ENCODE peak calls at places on chromosomes 4 and X, in four cellular contexts. One of them, this sample, is unnamed.

GRCh38 chrX:349196-349595 is 30.6 kb upstream of the GTPBP6 start:
- DNase-seq in kidney: peak; percentile 68
- DNase-seq in cardiac muscle cell: peak; percentile 13
- DNase-seq in CD4-positive, CD25-positive, alpha-beta regulatory T cell: no peak
- DNase-seq in this sample: no peak

GRCh38 chr4:149841686-149842085 is 26.0 kb upstream of the IQCM start:
- DNase-seq in kidney: no peak
- DNase-seq in cardiac muscle cell: no peak
- DNase-seq in CD4-positive, CD25-positive, alpha-beta regulatory T cell: no peak
- DNase-seq in this sample: no peak

GRCh38 chrX:112808651-112809050 is 32.0 kb downstream of the AMOT start:
- DNase-seq in kidney: no peak
- DNase-seq in cardiac muscle cell: no peak
- DNase-seq in CD4-positive, CD25-positive, alpha-beta regulatory T cell: no peak
- DNase-seq in this sample: no peak

GRCh38 chr4:143642611-143643010 is 57.9 kb downstream of the FREM3 start:
- DNase-seq in kidney: no peak
- DNase-seq in cardiac muscle cell: no peak
- DNase-seq in CD4-positive, CD25-positive, alpha-beta regulatory T cell: no peak
- DNase-seq in this sample: no peak

GRCh38 chr4:2411786-2412510 is 6.5 kb downstream of the ZFYVE28 start:
- DNase-seq in kidney: peak; percentile 63
- DNase-seq in cardiac muscle cell: no peak
- DNase-seq in CD4-positive, CD25-positive, alpha-beta regulatory T cell: no peak
- DNase-seq in this sample: no peak

GRCh38 chr4:22389240-22389871 is 126.5 kb downstream of the ADGRA3 start:
- DNase-seq in kidney: no peak
- DNase-seq in cardiac muscle cell: peak; percentile 88
- DNase-seq in CD4-positive, CD25-positive, alpha-beta regulatory T cell: no peak
- DNase-seq in this sample: peak; percentile 2

GRCh38 chr4:123555500-123556273 is 159.1 kb downstream of the SPRY1 start:
- DNase-seq in kidney: peak; percentile 94
- DNase-seq in cardiac muscle cell: peak; percentile 99
- DNase-seq in CD4-positive, CD25-positive, alpha-beta regulatory T cell: no peak
- DNase-seq in this sample: no peak

GRCh38 chr4:144734522-144734921 is 88.6 kb downstream of the HHIP start:
- DNase-seq in kidney: no peak
- DNase-seq in cardiac muscle cell: no peak
- DNase-seq in CD4-positive, CD25-positive, alpha-beta regulatory T cell: no peak
- DNase-seq in this sample: no peak

GRCh38 chrX:475926-476723 is 89.4 kb upstream of the PPP2R3B start:
- DNase-seq in kidney: peak; percentile 42
- DNase-seq in cardiac muscle cell: no peak
- DNase-seq in CD4-positive, CD25-positive, alpha-beta regulatory T cell: no peak
- DNase-seq in this sample: no peak

GRCh38 chr4:118102195-118102594 is 67.9 kb downstream of the NDST3 start:
- DNase-seq in kidney: no peak
- DNase-seq in cardiac muscle cell: no peak
- DNase-seq in CD4-positive, CD25-positive, alpha-beta regulatory T cell: no peak
- DNase-seq in this sample: no peak

GRCh38 chr4:52655505-52655904 is 3.6 kb downstream of the USP46 start:
- DNase-seq in kidney: no peak
- DNase-seq in cardiac muscle cell: peak; percentile 60
- DNase-seq in CD4-positive, CD25-positive, alpha-beta regulatory T cell: no peak
- DNase-seq in this sample: no peak

GRCh38 chrX:49079489-49080428 is at the start of gene WDR45:
- DNase-seq in kidney: peak; percentile 91
- DNase-seq in cardiac muscle cell: peak; percentile 72
- DNase-seq in CD4-positive, CD25-positive, alpha-beta regulatory T cell: peak; percentile 67
- DNase-seq in this sample: peak; percentile 47

GRCh38 chr4:48421101-48421500 is 62.0 kb upstream of the SLC10A4 start:
- DNase-seq in kidney: no peak
- DNase-seq in cardiac muscle cell: no peak
- DNase-seq in CD4-positive, CD25-positive, alpha-beta regulatory T cell: no peak
- DNase-seq in this sample: no peak

GRCh38 chrX:12113321-12113720 is 25.0 kb upstream of the FRMPD4 start:
- DNase-seq in kidney: no peak
- DNase-seq in cardiac muscle cell: no peak
- DNase-seq in CD4-positive, CD25-positive, alpha-beta regulatory T cell: no peak
- DNase-seq in this sample: no peak

GRCh38 chrX:39688576-39689373 is 409.0 kb downstream of the BCOR start:
- DNase-seq in kidney: peak; percentile 87
- DNase-seq in cardiac muscle cell: peak; percentile 75
- DNase-seq in CD4-positive, CD25-positive, alpha-beta regulatory T cell: no peak
- DNase-seq in this sample: no peak

GRCh38 chr4:2163311-2163821 is 78.6 kb downstream of the HAUS3 start:
- DNase-seq in kidney: no peak
- DNase-seq in cardiac muscle cell: peak; percentile 58
- DNase-seq in CD4-positive, CD25-positive, alpha-beta regulatory T cell: no peak
- DNase-seq in this sample: no peak

GRCh38 chrX:39067866-39068265 is 266.6 kb downstream of the MID1IP1 start:
- DNase-seq in kidney: no peak
- DNase-seq in cardiac muscle cell: no peak
- DNase-seq in CD4-positive, CD25-positive, alpha-beta regulatory T cell: no peak
- DNase-seq in this sample: no peak

GRCh38 chr4:3331511-3332394 is 38.9 kb downstream of the RGS12 start:
- DNase-seq in kidney: no peak
- DNase-seq in cardiac muscle cell: no peak
- DNase-seq in CD4-positive, CD25-positive, alpha-beta regulatory T cell: no peak
- DNase-seq in this sample: no peak

GRCh38 chr4:156137971-156138581 is 184.4 kb upstream of the CTSO start:
- DNase-seq in kidney: no peak
- DNase-seq in cardiac muscle cell: no peak
- DNase-seq in CD4-positive, CD25-positive, alpha-beta regulatory T cell: no peak
- DNase-seq in this sample: no peak

GRCh38 chr4:84583871-84584373 is 995 bp downstream of the CDS1 start:
- DNase-seq in kidney: no peak
- DNase-seq in cardiac muscle cell: no peak
- DNase-seq in CD4-positive, CD25-positive, alpha-beta regulatory T cell: peak; percentile 19
- DNase-seq in this sample: no peak

GRCh38 chr4:122716825-122717448 is 15.6 kb upstream of the BBS12 start:
- DNase-seq in kidney: no peak
- DNase-seq in cardiac muscle cell: peak; percentile 81
- DNase-seq in CD4-positive, CD25-positive, alpha-beta regulatory T cell: peak; percentile 58
- DNase-seq in this sample: peak; percentile 72

GRCh38 chr4:6050551-6050950 is 32.3 kb upstream of the C4orf50 start:
- DNase-seq in kidney: no peak
- DNase-seq in cardiac muscle cell: no peak
- DNase-seq in CD4-positive, CD25-positive, alpha-beta regulatory T cell: no peak
- DNase-seq in this sample: no peak

GRCh38 chr4:138334346-138335016 is 92.3 kb upstream of the SLC7A11 start:
- DNase-seq in kidney: no peak
- DNase-seq in cardiac muscle cell: no peak
- DNase-seq in CD4-positive, CD25-positive, alpha-beta regulatory T cell: no peak
- DNase-seq in this sample: no peak

GRCh38 chrX:119688856-119689455 is 4.0 kb downstream of the SEPTIN6 start:
- DNase-seq in kidney: peak; percentile 5
- DNase-seq in cardiac muscle cell: no peak
- DNase-seq in CD4-positive, CD25-positive, alpha-beta regulatory T cell: peak; percentile 72
- DNase-seq in this sample: no peak

GRCh38 chr4:164424852-164425251 is 329.1 kb upstream of the SMIM31 start:
- DNase-seq in kidney: no peak
- DNase-seq in cardiac muscle cell: no peak
- DNase-seq in CD4-positive, CD25-positive, alpha-beta regulatory T cell: no peak
- DNase-seq in this sample: no peak

GRCh38 chr4:94968493-94968892 is 210.7 kb downstream of the BMPR1B start:
- DNase-seq in kidney: no peak
- DNase-seq in cardiac muscle cell: no peak
- DNase-seq in CD4-positive, CD25-positive, alpha-beta regulatory T cell: no peak
- DNase-seq in this sample: no peak

GRCh38 chr4:168601899-168602298 is 105.0 kb downstream of the PALLD start:
- DNase-seq in kidney: no peak
- DNase-seq in cardiac muscle cell: no peak
- DNase-seq in CD4-positive, CD25-positive, alpha-beta regulatory T cell: no peak
- DNase-seq in this sample: no peak

GRCh38 chr4:110970642-110971041 is 347.8 kb upstream of the PITX2 start:
- DNase-seq in kidney: no peak
- DNase-seq in cardiac muscle cell: peak; percentile 56
- DNase-seq in CD4-positive, CD25-positive, alpha-beta regulatory T cell: no peak
- DNase-seq in this sample: no peak

GRCh38 chr4:173277340-173277739 is 56.8 kb downstream of the HMGB2 start:
- DNase-seq in kidney: no peak
- DNase-seq in cardiac muscle cell: no peak
- DNase-seq in CD4-positive, CD25-positive, alpha-beta regulatory T cell: no peak
- DNase-seq in this sample: no peak

GRCh38 chrX:14030248-14030592 is 528 bp upstream of the GEMIN8 start:
- DNase-seq in kidney: no peak
- DNase-seq in cardiac muscle cell: peak; percentile 44
- DNase-seq in CD4-positive, CD25-positive, alpha-beta regulatory T cell: no peak
- DNase-seq in this sample: no peak

GRCh38 chr4:102430511-102430910 is 70.6 kb upstream of the NFKB1 start:
- DNase-seq in kidney: no peak
- DNase-seq in cardiac muscle cell: peak; percentile 39
- DNase-seq in CD4-positive, CD25-positive, alpha-beta regulatory T cell: no peak
- DNase-seq in this sample: no peak

GRCh38 chrX:77160301-77160700 is 286.9 kb upstream of the FGF16 start:
- DNase-seq in kidney: no peak
- DNase-seq in cardiac muscle cell: no peak
- DNase-seq in CD4-positive, CD25-positive, alpha-beta regulatory T cell: no peak
- DNase-seq in this sample: peak; percentile 2

GRCh38 chr4:33780952-33781655 is 2463.2 kb downstream of the ARAP2 start:
- DNase-seq in kidney: no peak
- DNase-seq in cardiac muscle cell: peak; percentile 51
- DNase-seq in CD4-positive, CD25-positive, alpha-beta regulatory T cell: no peak
- DNase-seq in this sample: no peak

GRCh38 chrX:17374619-17375360 is at the start of gene NHS:
- DNase-seq in kidney: peak; percentile 91
- DNase-seq in cardiac muscle cell: peak; percentile 83
- DNase-seq in CD4-positive, CD25-positive, alpha-beta regulatory T cell: no peak
- DNase-seq in this sample: no peak

GRCh38 chr4:53659737-53660136 is 68.5 kb upstream of the LNX1 start:
- DNase-seq in kidney: no peak
- DNase-seq in cardiac muscle cell: no peak
- DNase-seq in CD4-positive, CD25-positive, alpha-beta regulatory T cell: no peak
- DNase-seq in this sample: no peak

DNA sequence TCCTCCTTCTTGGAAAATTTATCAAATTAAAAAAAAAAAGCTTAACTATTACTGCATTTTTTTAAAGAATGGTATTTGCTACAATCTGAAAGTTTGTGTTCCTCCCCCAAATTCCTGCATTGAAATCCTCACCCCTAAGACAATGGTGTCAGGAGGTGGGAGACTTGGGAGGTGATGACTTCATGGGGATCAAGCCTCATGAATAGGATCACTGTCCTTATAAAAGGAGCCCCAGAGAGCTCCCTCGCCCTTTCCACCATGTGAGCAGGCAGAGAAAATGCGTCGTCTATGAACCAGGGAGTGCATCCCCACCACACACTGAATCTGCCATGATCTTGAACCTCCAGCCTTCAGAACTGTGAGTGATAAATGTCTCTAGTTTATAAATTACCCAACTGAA is 38.0 kb downstream of the DHRSX start:
- DNase-seq in kidney: no peak
- DNase-seq in cardiac muscle cell: peak; percentile 49
- DNase-seq in CD4-positive, CD25-positive, alpha-beta regulatory T cell: no peak
- DNase-seq in this sample: no peak
- H3K27ac ChIP-seq in kidney: no peak overlapping the region
- H3K27ac ChIP-seq in cardiac muscle cell: no peak overlapping the region
- H3K27ac ChIP-seq in CD4-positive, CD25-positive, alpha-beta regulatory T cell: no peak overlapping the region
- H3K27ac ChIP-seq in this sample: no peak overlapping the region

DNA sequence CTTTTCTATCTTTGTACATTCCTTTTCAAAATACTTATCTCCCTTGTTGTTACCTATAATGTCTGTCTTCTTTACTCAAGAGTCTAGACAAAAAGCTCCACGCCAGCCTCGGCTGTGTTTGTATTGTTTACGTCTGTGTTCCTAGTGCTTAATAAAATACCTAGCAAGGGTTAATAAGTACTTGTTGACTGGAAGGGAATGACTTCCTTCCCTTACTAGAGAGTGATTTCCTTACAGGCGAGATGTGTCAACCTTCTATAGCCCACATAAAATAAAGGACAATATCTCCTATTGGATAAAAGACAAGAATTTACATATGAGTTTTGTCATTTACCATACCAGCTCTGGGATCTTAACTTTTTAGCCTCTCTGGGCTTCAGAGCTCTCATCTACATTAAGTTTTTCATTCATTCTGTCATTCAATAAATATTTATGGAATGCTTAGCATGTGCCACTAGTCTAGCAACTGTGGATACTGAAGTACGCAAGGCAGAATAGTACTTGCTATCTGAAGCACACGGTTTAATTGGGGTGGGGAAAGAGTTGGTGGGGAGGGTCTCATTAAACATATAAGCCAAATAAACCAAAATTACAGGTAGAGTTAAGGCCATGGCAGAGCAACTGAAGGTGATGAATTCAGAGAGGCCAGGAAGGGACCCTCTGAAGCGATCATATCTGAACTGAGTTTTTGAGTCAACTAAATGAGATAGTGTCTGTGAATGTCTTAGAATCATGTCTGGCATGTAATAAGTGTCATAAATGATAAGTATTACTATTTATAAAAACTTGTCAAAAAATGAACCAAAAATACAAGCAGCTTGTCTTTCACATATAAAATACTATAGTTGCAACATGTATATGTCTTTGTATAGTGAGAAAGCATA is 91.7 kb upstream of the BMP2K start:
- DNase-seq in kidney: no peak
- DNase-seq in cardiac muscle cell: peak; percentile 62
- DNase-seq in CD4-positive, CD25-positive, alpha-beta regulatory T cell: no peak
- DNase-seq in this sample: no peak
- H3K27ac ChIP-seq in kidney: no peak overlapping the region
- H3K27ac ChIP-seq in cardiac muscle cell: no peak overlapping the region
- H3K27ac ChIP-seq in CD4-positive, CD25-positive, alpha-beta regulatory T cell: no peak overlapping the region
- H3K27ac ChIP-seq in this sample: no peak overlapping the region

GRCh38 chrX:25180242-25180641 is 164.5 kb upstream of the ARX start:
- DNase-seq in kidney: no peak
- DNase-seq in cardiac muscle cell: no peak
- DNase-seq in CD4-positive, CD25-positive, alpha-beta regulatory T cell: no peak
- DNase-seq in this sample: no peak

GRCh38 chrX:25175743-25176142 is 160.0 kb upstream of the ARX start:
- DNase-seq in kidney: no peak
- DNase-seq in cardiac muscle cell: no peak
- DNase-seq in CD4-positive, CD25-positive, alpha-beta regulatory T cell: no peak
- DNase-seq in this sample: no peak

GRCh38 chrX:25178555-25178954 is 162.8 kb upstream of the ARX start:
- DNase-seq in kidney: no peak
- DNase-seq in cardiac muscle cell: no peak
- DNase-seq in CD4-positive, CD25-positive, alpha-beta regulatory T cell: no peak
- DNase-seq in this sample: no peak

GRCh38 chrX:25175171-25175570 is 159.4 kb upstream of the ARX start:
- DNase-seq in kidney: no peak
- DNase-seq in cardiac muscle cell: no peak
- DNase-seq in CD4-positive, CD25-positive, alpha-beta regulatory T cell: no peak
- DNase-seq in this sample: no peak
- H3K27ac ChIP-seq in kidney: no peak overlapping the region
- H3K27ac ChIP-seq in cardiac muscle cell: no peak overlapping the region
- H3K27ac ChIP-seq in CD4-positive, CD25-positive, alpha-beta regulatory T cell: no peak overlapping the region
- H3K27ac ChIP-seq in this sample: no peak overlapping the region

DNA sequence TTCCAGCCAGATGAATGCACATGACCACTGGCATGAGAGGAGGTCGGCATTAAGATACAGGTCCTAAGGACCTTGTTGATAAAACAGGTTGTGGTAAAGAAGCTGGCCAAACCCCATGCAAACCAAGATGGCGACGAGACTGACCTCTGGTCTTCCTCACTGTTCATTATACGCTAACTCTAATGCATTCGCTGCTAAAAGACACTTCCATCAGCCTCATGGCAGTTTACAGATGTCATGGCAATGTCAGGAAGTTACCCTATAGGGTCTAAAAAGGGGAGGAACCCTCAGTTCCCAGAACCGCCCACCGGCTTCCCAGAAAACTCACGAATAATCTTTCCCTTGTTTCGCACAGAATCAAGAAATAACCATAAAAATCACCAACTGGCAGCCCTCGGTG is 182.4 kb downstream of the DHRSX start:
- DNase-seq in kidney: no peak
- DNase-seq in cardiac muscle cell: no peak
- DNase-seq in CD4-positive, CD25-positive, alpha-beta regulatory T cell: no peak
- DNase-seq in this sample: no peak
- H3K27ac ChIP-seq in kidney: no peak overlapping the region
- H3K27ac ChIP-seq in cardiac muscle cell: no peak overlapping the region
- H3K27ac ChIP-seq in CD4-positive, CD25-positive, alpha-beta regulatory T cell: no peak overlapping the region
- H3K27ac ChIP-seq in this sample: no peak overlapping the region

This sample was measured in CD4-positive, alpha-beta T cell.